ENCODE peak calls at places on chromosomes 2 and 18, in ten cellular contexts. One of them, this sample, is unnamed.

GRCh38 chr2:99406137-99406536 is 68.9 kb downstream of the EIF5B start:
- DNase-seq in RWPE1: no peak
- DNase-seq in thyroid gland: no peak
- DNase-seq in CD4-positive, alpha-beta T cell: no peak
- DNase-seq in H9: no peak
- DNase-seq in PC-3: no peak
- DNase-seq in CD8-positive, alpha-beta T cell: no peak
- DNase-seq in GM13977: no peak
- DNase-seq in colonic mucosa: no peak
- DNase-seq in spleen: no peak
- DNase-seq in this sample: no peak

GRCh38 chr2:131756141-131756907 is 228.6 kb downstream of the CCDC74A start:
- DNase-seq in RWPE1: no peak
- DNase-seq in thyroid gland: no peak
- DNase-seq in CD4-positive, alpha-beta T cell: no peak
- DNase-seq in H9: no peak
- DNase-seq in PC-3: no peak
- DNase-seq in CD8-positive, alpha-beta T cell: no peak
- DNase-seq in GM13977: no peak
- DNase-seq in colonic mucosa: no peak
- DNase-seq in spleen: peak; percentile 61
- DNase-seq in this sample: no peak

GRCh38 chr2:105139556-105140236 is 101.8 kb downstream of the MRPS9 start:
- DNase-seq in RWPE1: no peak
- DNase-seq in thyroid gland: no peak
- DNase-seq in CD4-positive, alpha-beta T cell: no peak
- DNase-seq in H9: no peak
- DNase-seq in PC-3: no peak
- DNase-seq in CD8-positive, alpha-beta T cell: no peak
- DNase-seq in GM13977: no peak
- DNase-seq in colonic mucosa: no peak
- DNase-seq in spleen: no peak
- DNase-seq in this sample: no peak

GRCh38 chr2:136010126-136010525 is 24.7 kb upstream of the DARS1 start:
- DNase-seq in RWPE1: no peak
- DNase-seq in thyroid gland: no peak
- DNase-seq in CD4-positive, alpha-beta T cell: no peak
- DNase-seq in H9: no peak
- DNase-seq in PC-3: peak; percentile 57
- DNase-seq in CD8-positive, alpha-beta T cell: no peak
- DNase-seq in GM13977: no peak
- DNase-seq in colonic mucosa: no peak
- DNase-seq in spleen: no peak
- DNase-seq in this sample: no peak

GRCh38 chr2:36486546-36487044 is 111.4 kb downstream of the FEZ2 start:
- DNase-seq in RWPE1: peak; percentile 45
- DNase-seq in thyroid gland: no peak
- DNase-seq in CD4-positive, alpha-beta T cell: no peak
- DNase-seq in H9: no peak
- DNase-seq in PC-3: peak; percentile 76
- DNase-seq in CD8-positive, alpha-beta T cell: no peak
- DNase-seq in GM13977: no peak
- DNase-seq in colonic mucosa: no peak
- DNase-seq in spleen: no peak
- DNase-seq in this sample: no peak

GRCh38 chr18:11891737-11892136 is 16.4 kb downstream of the MPPE1 start:
- DNase-seq in RWPE1: no peak
- DNase-seq in thyroid gland: no peak
- DNase-seq in CD4-positive, alpha-beta T cell: no peak
- DNase-seq in H9: no peak
- DNase-seq in PC-3: no peak
- DNase-seq in CD8-positive, alpha-beta T cell: no peak
- DNase-seq in GM13977: no peak
- DNase-seq in colonic mucosa: no peak
- DNase-seq in spleen: no peak
- DNase-seq in this sample: no peak

GRCh38 chr2:139201516-139201915 is 421.3 kb upstream of the NXPH2 start:
- DNase-seq in RWPE1: no peak
- DNase-seq in thyroid gland: no peak
- DNase-seq in CD4-positive, alpha-beta T cell: no peak
- DNase-seq in H9: no peak
- DNase-seq in PC-3: peak; percentile 18
- DNase-seq in CD8-positive, alpha-beta T cell: no peak
- DNase-seq in GM13977: no peak
- DNase-seq in colonic mucosa: no peak
- DNase-seq in spleen: no peak
- DNase-seq in this sample: no peak

GRCh38 chr2:219388845-219389156 is 1.1 kb upstream of the DNPEP start:
- DNase-seq in RWPE1: no peak
- DNase-seq in thyroid gland: no peak
- DNase-seq in CD4-positive, alpha-beta T cell: no peak
- DNase-seq in H9: no peak
- DNase-seq in PC-3: no peak
- DNase-seq in CD8-positive, alpha-beta T cell: no peak
- DNase-seq in GM13977: no peak
- DNase-seq in colonic mucosa: no peak
- DNase-seq in spleen: no peak
- DNase-seq in this sample: no peak

GRCh38 chr2:10957396-10957795 is 45.7 kb downstream of the KCNF1 start:
- DNase-seq in RWPE1: no peak
- DNase-seq in thyroid gland: no peak
- DNase-seq in CD4-positive, alpha-beta T cell: no peak
- DNase-seq in H9: no peak
- DNase-seq in PC-3: no peak
- DNase-seq in CD8-positive, alpha-beta T cell: no peak
- DNase-seq in GM13977: no peak
- DNase-seq in colonic mucosa: no peak
- DNase-seq in spleen: no peak
- DNase-seq in this sample: no peak

GRCh38 chr2:170248574-170249393 is 70.8 kb downstream of the MYO3B start:
- DNase-seq in RWPE1: no peak
- DNase-seq in thyroid gland: no peak
- DNase-seq in CD4-positive, alpha-beta T cell: no peak
- DNase-seq in H9: no peak
- DNase-seq in PC-3: no peak
- DNase-seq in CD8-positive, alpha-beta T cell: no peak
- DNase-seq in GM13977: no peak
- DNase-seq in colonic mucosa: no peak
- DNase-seq in spleen: no peak
- DNase-seq in this sample: no peak

GRCh38 chr2:231387904-231388724 is 7.4 kb upstream of the B3GNT7 start:
- DNase-seq in RWPE1: no peak
- DNase-seq in thyroid gland: no peak
- DNase-seq in CD4-positive, alpha-beta T cell: no peak
- DNase-seq in H9: no peak
- DNase-seq in PC-3: peak; percentile 90
- DNase-seq in CD8-positive, alpha-beta T cell: no peak
- DNase-seq in GM13977: no peak
- DNase-seq in colonic mucosa: no peak
- DNase-seq in spleen: no peak
- DNase-seq in this sample: no peak

GRCh38 chr2:128601298-128602037 is 282.8 kb upstream of the HS6ST1 start:
- DNase-seq in RWPE1: no peak
- DNase-seq in thyroid gland: no peak
- DNase-seq in CD4-positive, alpha-beta T cell: no peak
- DNase-seq in H9: peak; percentile 5
- DNase-seq in PC-3: no peak
- DNase-seq in CD8-positive, alpha-beta T cell: no peak
- DNase-seq in GM13977: no peak
- DNase-seq in colonic mucosa: no peak
- DNase-seq in spleen: peak; percentile 69
- DNase-seq in this sample: no peak

GRCh38 chr2:84908948-84909713 is 3.7 kb downstream of the TMSB10 start:
- DNase-seq in RWPE1: no peak
- DNase-seq in thyroid gland: no peak
- DNase-seq in CD4-positive, alpha-beta T cell: no peak
- DNase-seq in H9: no peak
- DNase-seq in PC-3: no peak
- DNase-seq in CD8-positive, alpha-beta T cell: no peak
- DNase-seq in GM13977: no peak
- DNase-seq in colonic mucosa: peak; percentile 9
- DNase-seq in spleen: no peak
- DNase-seq in this sample: no peak

GRCh38 chr2:38376346-38376682 is 759 bp downstream of the ATL2 start:
- DNase-seq in RWPE1: peak; percentile 77
- DNase-seq in thyroid gland: no peak
- DNase-seq in CD4-positive, alpha-beta T cell: peak; percentile 35
- DNase-seq in H9: peak; percentile 45
- DNase-seq in PC-3: peak; percentile 59
- DNase-seq in CD8-positive, alpha-beta T cell: no peak
- DNase-seq in GM13977: peak; percentile 70
- DNase-seq in colonic mucosa: peak; percentile 72
- DNase-seq in spleen: no peak
- DNase-seq in this sample: peak; percentile 72

GRCh38 chr2:211649331-211649730 is 889.3 kb downstream of the ERBB4 start:
- DNase-seq in RWPE1: no peak
- DNase-seq in thyroid gland: no peak
- DNase-seq in CD4-positive, alpha-beta T cell: no peak
- DNase-seq in H9: no peak
- DNase-seq in PC-3: no peak
- DNase-seq in CD8-positive, alpha-beta T cell: no peak
- DNase-seq in GM13977: no peak
- DNase-seq in colonic mucosa: no peak
- DNase-seq in spleen: no peak
- DNase-seq in this sample: no peak

GRCh38 chr2:164954186-164954585 is 1.1 kb downstream of the SLC38A11 start:
- DNase-seq in RWPE1: no peak
- DNase-seq in thyroid gland: no peak
- DNase-seq in CD4-positive, alpha-beta T cell: no peak
- DNase-seq in H9: no peak
- DNase-seq in PC-3: no peak
- DNase-seq in CD8-positive, alpha-beta T cell: no peak
- DNase-seq in GM13977: no peak
- DNase-seq in colonic mucosa: no peak
- DNase-seq in spleen: no peak
- DNase-seq in this sample: no peak

GRCh38 chr2:168671932-168672331 is 130.5 kb upstream of the NOSTRIN start:
- DNase-seq in RWPE1: no peak
- DNase-seq in thyroid gland: no peak
- DNase-seq in CD4-positive, alpha-beta T cell: no peak
- DNase-seq in H9: no peak
- DNase-seq in PC-3: peak; percentile 22
- DNase-seq in CD8-positive, alpha-beta T cell: no peak
- DNase-seq in GM13977: no peak
- DNase-seq in colonic mucosa: no peak
- DNase-seq in spleen: no peak
- DNase-seq in this sample: no peak
- TF ChIP-seq CTCF in RWPE1: no peak
- TF ChIP-seq CTCF in thyroid gland: no peak
- TF ChIP-seq CTCF in CD4-positive, alpha-beta T cell: no peak
- TF ChIP-seq CTCF in H9: no peak
- TF ChIP-seq CTCF in PC-3: no peak
- TF ChIP-seq CTCF in CD8-positive, alpha-beta T cell: no peak
- TF ChIP-seq CTCF in GM13977: no peak
- TF ChIP-seq CTCF in colonic mucosa: no peak
- TF ChIP-seq CTCF in spleen: no peak
- TF ChIP-seq CTCF in this sample: no peak

DNA sequence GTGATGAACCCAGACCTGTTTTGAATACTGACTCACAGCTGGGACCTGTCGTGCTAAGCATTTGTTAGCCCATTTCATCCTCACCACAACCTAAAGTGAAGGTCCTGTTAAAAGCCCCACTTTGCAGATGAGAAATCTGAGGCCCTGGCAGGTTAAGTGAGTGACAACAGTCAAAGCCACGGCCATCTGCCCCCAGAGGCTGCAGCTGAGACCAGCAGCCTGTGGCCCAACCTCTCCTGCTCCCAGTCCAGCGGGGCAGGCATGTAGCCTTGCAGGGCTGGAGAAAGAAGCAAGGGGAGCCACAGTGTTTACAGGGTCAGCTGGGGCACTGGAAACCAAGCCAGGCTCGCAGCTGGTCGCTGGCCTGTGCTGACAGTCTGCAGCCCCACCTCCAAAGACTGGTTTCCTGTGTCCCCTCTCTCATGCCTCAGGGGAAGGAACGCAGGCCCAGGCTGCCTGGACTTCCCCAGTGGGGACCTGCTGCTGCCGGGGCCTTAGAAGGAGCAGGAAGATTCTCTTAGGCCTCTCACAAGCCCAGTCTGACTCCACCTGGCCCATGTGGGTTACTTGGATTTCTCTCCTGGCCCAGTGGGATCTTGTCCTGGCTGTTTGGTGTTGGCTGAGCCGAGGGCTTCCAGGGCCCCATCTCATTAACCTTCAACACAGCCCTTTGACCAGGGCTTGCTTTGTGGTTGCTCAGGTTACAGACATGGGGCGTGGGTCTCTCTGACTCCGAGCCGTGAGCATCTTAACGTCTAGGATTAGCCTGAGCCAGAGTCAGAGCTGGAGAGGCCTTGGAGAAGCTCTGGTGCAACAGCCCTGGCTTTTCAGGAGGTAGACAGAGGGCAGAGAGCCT is 1.7 kb downstream of the INPP5D start:
- DNase-seq in RWPE1: no peak
- DNase-seq in thyroid gland: peak; percentile 10
- DNase-seq in CD4-positive, alpha-beta T cell: no peak
- DNase-seq in H9: peak; percentile 56
- DNase-seq in PC-3: peak; percentile 8
- DNase-seq in CD8-positive, alpha-beta T cell: no peak
- DNase-seq in GM13977: peak; percentile 66
- DNase-seq in colonic mucosa: no peak
- DNase-seq in spleen: peak; percentile 92
- DNase-seq in this sample: no peak
- TF ChIP-seq CTCF in RWPE1: no peak
- TF ChIP-seq CTCF in thyroid gland: no peak
- TF ChIP-seq CTCF in CD4-positive, alpha-beta T cell: peak; percentile 18
- TF ChIP-seq CTCF in H9: peak; percentile 45
- TF ChIP-seq CTCF in PC-3: peak; percentile 11
- TF ChIP-seq CTCF in CD8-positive, alpha-beta T cell: no peak
- TF ChIP-seq CTCF in GM13977: peak; percentile 42
- TF ChIP-seq CTCF in colonic mucosa: no peak
- TF ChIP-seq CTCF in spleen: no peak
- TF ChIP-seq CTCF in this sample: peak; percentile 59

DNA sequence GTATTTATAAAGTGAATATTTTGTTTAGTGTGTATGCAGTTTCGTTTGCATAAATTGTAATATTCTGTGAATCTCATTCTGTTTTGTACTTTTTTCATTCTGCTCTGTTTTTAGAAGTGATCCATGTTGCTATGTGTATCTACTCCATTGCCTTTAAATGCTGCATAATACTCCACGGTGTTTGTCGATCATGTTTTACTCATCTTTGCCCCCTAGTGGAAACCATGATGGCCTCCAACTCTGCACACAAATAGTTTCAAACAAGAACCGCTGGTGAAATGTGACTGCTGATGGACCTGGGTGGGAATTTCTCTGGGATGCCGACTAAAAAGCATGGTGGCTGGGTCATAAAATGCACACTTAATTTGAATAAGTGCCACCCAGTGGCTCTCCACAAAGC is 32.0 kb upstream of the SKOR2 start:
- DNase-seq in RWPE1: no peak
- DNase-seq in thyroid gland: no peak
- DNase-seq in CD4-positive, alpha-beta T cell: no peak
- DNase-seq in H9: peak; percentile 34
- DNase-seq in PC-3: peak; percentile 42
- DNase-seq in CD8-positive, alpha-beta T cell: no peak
- DNase-seq in GM13977: no peak
- DNase-seq in colonic mucosa: no peak
- DNase-seq in spleen: no peak
- DNase-seq in this sample: no peak
- TF ChIP-seq CTCF in RWPE1: peak; percentile 16
- TF ChIP-seq CTCF in thyroid gland: no peak
- TF ChIP-seq CTCF in CD4-positive, alpha-beta T cell: peak; percentile 16
- TF ChIP-seq CTCF in H9: peak; percentile 77
- TF ChIP-seq CTCF in PC-3: peak; percentile 53
- TF ChIP-seq CTCF in CD8-positive, alpha-beta T cell: no peak
- TF ChIP-seq CTCF in GM13977: peak; percentile 32
- TF ChIP-seq CTCF in colonic mucosa: no peak
- TF ChIP-seq CTCF in spleen: no peak
- TF ChIP-seq CTCF in this sample: peak; percentile 73

GRCh38 chr2:69734858-69735574 is 6.9 kb upstream of the ANXA4 start:
- DNase-seq in RWPE1: no peak
- DNase-seq in thyroid gland: no peak
- DNase-seq in CD4-positive, alpha-beta T cell: no peak
- DNase-seq in H9: no peak
- DNase-seq in PC-3: no peak
- DNase-seq in CD8-positive, alpha-beta T cell: no peak
- DNase-seq in GM13977: no peak
- DNase-seq in colonic mucosa: no peak
- DNase-seq in spleen: no peak
- DNase-seq in this sample: no peak
- TF ChIP-seq CTCF in RWPE1: no peak
- TF ChIP-seq CTCF in thyroid gland: no peak
- TF ChIP-seq CTCF in CD4-positive, alpha-beta T cell: no peak
- TF ChIP-seq CTCF in H9: no peak
- TF ChIP-seq CTCF in PC-3: no peak
- TF ChIP-seq CTCF in CD8-positive, alpha-beta T cell: no peak
- TF ChIP-seq CTCF in GM13977: no peak
- TF ChIP-seq CTCF in colonic mucosa: no peak
- TF ChIP-seq CTCF in spleen: no peak
- TF ChIP-seq CTCF in this sample: no peak

This sample was measured in type B pancreatic cell.